ENCODE peak calls at places on chromosomes 1 and 21, in six cellular contexts. One of them, this sample, is unnamed.

GRCh38 chr1:110634455-110635281 is 28.5 kb upstream of the KCNA2 start:
- DNase-seq in ovary: peak
- DNase-seq in A549: no peak
- DNase-seq in right lobe of liver: no peak
- DNase-seq in heart left ventricle: peak
- DNase-seq in tibial nerve: peak
- DNase-seq in this sample: peak

GRCh38 chr1:222912730-222913129 is 97.9 kb downstream of the DISP1 start:
- DNase-seq in ovary: no peak
- DNase-seq in A549: no peak
- DNase-seq in right lobe of liver: no peak
- DNase-seq in heart left ventricle: no peak
- DNase-seq in tibial nerve: no peak
- DNase-seq in this sample: no peak

GRCh38 chr1:222930097-222930496 is 115.3 kb downstream of the DISP1 start:
- DNase-seq in ovary: no peak
- DNase-seq in A549: no peak
- DNase-seq in right lobe of liver: no peak
- DNase-seq in heart left ventricle: no peak
- DNase-seq in tibial nerve: no peak
- DNase-seq in this sample: no peak

GRCh38 chr1:67211589-67212563 is 45.6 kb downstream of the IL23R start:
- DNase-seq in ovary: no peak
- DNase-seq in A549: peak
- DNase-seq in right lobe of liver: no peak
- DNase-seq in heart left ventricle: no peak
- DNase-seq in tibial nerve: no peak
- DNase-seq in this sample: no peak

GRCh38 chr1:87766737-87767136 is 438.1 kb downstream of the LMO4 start:
- DNase-seq in ovary: no peak
- DNase-seq in A549: peak
- DNase-seq in right lobe of liver: no peak
- DNase-seq in heart left ventricle: no peak
- DNase-seq in tibial nerve: no peak
- DNase-seq in this sample: no peak

GRCh38 chr1:60279798-60280197 is 206.2 kb upstream of the C1orf87 start:
- DNase-seq in ovary: no peak
- DNase-seq in A549: no peak
- DNase-seq in right lobe of liver: no peak
- DNase-seq in heart left ventricle: no peak
- DNase-seq in tibial nerve: no peak
- DNase-seq in this sample: no peak

GRCh38 chr1:40630488-40631223 is 34.8 kb downstream of the RIMS3 start:
- DNase-seq in ovary: no peak
- DNase-seq in A549: peak
- DNase-seq in right lobe of liver: no peak
- DNase-seq in heart left ventricle: no peak
- DNase-seq in tibial nerve: no peak
- DNase-seq in this sample: no peak

GRCh38 chr1:235295902-235296350 is 32.1 kb downstream of the ARID4B start:
- DNase-seq in ovary: no peak
- DNase-seq in A549: no peak
- DNase-seq in right lobe of liver: no peak
- DNase-seq in heart left ventricle: no peak
- DNase-seq in tibial nerve: no peak
- DNase-seq in this sample: no peak

GRCh38 chr1:221689138-221689537 is 52.8 kb downstream of the DUSP10 start:
- DNase-seq in ovary: no peak
- DNase-seq in A549: no peak
- DNase-seq in right lobe of liver: no peak
- DNase-seq in heart left ventricle: no peak
- DNase-seq in tibial nerve: no peak
- DNase-seq in this sample: no peak

GRCh38 chr21:32771134-32771523 is 426 bp downstream of the PAXBP1 start:
- DNase-seq in ovary: no peak
- DNase-seq in A549: peak
- DNase-seq in right lobe of liver: peak
- DNase-seq in heart left ventricle: peak
- DNase-seq in tibial nerve: peak
- DNase-seq in this sample: peak

GRCh38 chr1:70685300-70686286 is 274.5 kb downstream of the CTH start:
- DNase-seq in ovary: peak
- DNase-seq in A549: peak
- DNase-seq in right lobe of liver: peak
- DNase-seq in heart left ventricle: peak
- DNase-seq in tibial nerve: peak
- DNase-seq in this sample: peak

GRCh38 chr21:43297989-43298388 is 128.9 kb downstream of the SIK1 start:
- DNase-seq in ovary: peak
- DNase-seq in A549: no peak
- DNase-seq in right lobe of liver: peak
- DNase-seq in heart left ventricle: no peak
- DNase-seq in tibial nerve: no peak
- DNase-seq in this sample: no peak

GRCh38 chr1:228018125-228018398 is 11.3 kb downstream of the WNT3A start:
- DNase-seq in ovary: no peak
- DNase-seq in A549: no peak
- DNase-seq in right lobe of liver: peak
- DNase-seq in heart left ventricle: no peak
- DNase-seq in tibial nerve: no peak
- DNase-seq in this sample: no peak

GRCh38 chr1:10210841-10211804 is 753 bp downstream of the KIF1B start:
- DNase-seq in ovary: peak
- DNase-seq in A549: peak
- DNase-seq in right lobe of liver: peak
- DNase-seq in heart left ventricle: peak
- DNase-seq in tibial nerve: peak
- DNase-seq in this sample: peak

GRCh38 chr1:155091071-155092051 is 12.7 kb downstream of the EFNA3 start:
- DNase-seq in ovary: peak
- DNase-seq in A549: peak
- DNase-seq in right lobe of liver: peak
- DNase-seq in heart left ventricle: peak
- DNase-seq in tibial nerve: peak
- DNase-seq in this sample: peak

GRCh38 chr1:44371206-44371605 is 16.1 kb upstream of the ERI3 start:
- DNase-seq in ovary: no peak
- DNase-seq in A549: no peak
- DNase-seq in right lobe of liver: no peak
- DNase-seq in heart left ventricle: no peak
- DNase-seq in tibial nerve: no peak
- DNase-seq in this sample: no peak

GRCh38 chr21:39142972-39143371 is 40.3 kb downstream of the PSMG1 start:
- DNase-seq in ovary: no peak
- DNase-seq in A549: no peak
- DNase-seq in right lobe of liver: no peak
- DNase-seq in heart left ventricle: no peak
- DNase-seq in tibial nerve: no peak
- DNase-seq in this sample: no peak

GRCh38 chr1:98110674-98111073 is 189.8 kb upstream of the DPYD start:
- DNase-seq in ovary: no peak
- DNase-seq in A549: peak
- DNase-seq in right lobe of liver: no peak
- DNase-seq in heart left ventricle: no peak
- DNase-seq in tibial nerve: no peak
- DNase-seq in this sample: no peak

GRCh38 chr1:96598416-96599168 is 123.0 kb upstream of the PTBP2 start:
- DNase-seq in ovary: no peak
- DNase-seq in A549: no peak
- DNase-seq in right lobe of liver: no peak
- DNase-seq in heart left ventricle: no peak
- DNase-seq in tibial nerve: no peak
- DNase-seq in this sample: no peak

GRCh38 chr1:26723013-26723991 is 27.5 kb downstream of the ARID1A start:
- DNase-seq in ovary: peak
- DNase-seq in A549: peak
- DNase-seq in right lobe of liver: peak
- DNase-seq in heart left ventricle: peak
- DNase-seq in tibial nerve: peak
- DNase-seq in this sample: peak

GRCh38 chr1:34695580-34695979 is 59.3 kb upstream of the GJB5 start:
- DNase-seq in ovary: no peak
- DNase-seq in A549: no peak
- DNase-seq in right lobe of liver: no peak
- DNase-seq in heart left ventricle: no peak
- DNase-seq in tibial nerve: no peak
- DNase-seq in this sample: no peak

GRCh38 chr1:159913451-159914192 is 11.7 kb downstream of the TAGLN2 start:
- DNase-seq in ovary: no peak
- DNase-seq in A549: peak
- DNase-seq in right lobe of liver: no peak
- DNase-seq in heart left ventricle: no peak
- DNase-seq in tibial nerve: no peak
- DNase-seq in this sample: peak

GRCh38 chr1:75797273-75797588 is 549 bp downstream of the MSH4 start:
- DNase-seq in ovary: no peak
- DNase-seq in A549: no peak
- DNase-seq in right lobe of liver: no peak
- DNase-seq in heart left ventricle: no peak
- DNase-seq in tibial nerve: no peak
- DNase-seq in this sample: no peak

GRCh38 chr1:151995774-151996173 is 2.1 kb upstream of the S100A10 start:
- DNase-seq in ovary: no peak
- DNase-seq in A549: peak
- DNase-seq in right lobe of liver: no peak
- DNase-seq in heart left ventricle: no peak
- DNase-seq in tibial nerve: no peak
- DNase-seq in this sample: no peak

GRCh38 chr1:151993084-151993733 is 450 bp downstream of the S100A10 start:
- DNase-seq in ovary: peak
- DNase-seq in A549: peak
- DNase-seq in right lobe of liver: peak
- DNase-seq in heart left ventricle: peak
- DNase-seq in tibial nerve: no peak
- DNase-seq in this sample: peak

GRCh38 chr1:151994956-151995355 is 1.3 kb upstream of the S100A10 start:
- DNase-seq in ovary: no peak
- DNase-seq in A549: peak
- DNase-seq in right lobe of liver: no peak
- DNase-seq in heart left ventricle: no peak
- DNase-seq in tibial nerve: no peak
- DNase-seq in this sample: no peak

GRCh38 chr1:151992345-151993083 is 1.1 kb downstream of the S100A10 start:
- DNase-seq in ovary: peak
- DNase-seq in A549: peak
- DNase-seq in right lobe of liver: peak
- DNase-seq in heart left ventricle: peak
- DNase-seq in tibial nerve: peak
- DNase-seq in this sample: peak

DNA sequence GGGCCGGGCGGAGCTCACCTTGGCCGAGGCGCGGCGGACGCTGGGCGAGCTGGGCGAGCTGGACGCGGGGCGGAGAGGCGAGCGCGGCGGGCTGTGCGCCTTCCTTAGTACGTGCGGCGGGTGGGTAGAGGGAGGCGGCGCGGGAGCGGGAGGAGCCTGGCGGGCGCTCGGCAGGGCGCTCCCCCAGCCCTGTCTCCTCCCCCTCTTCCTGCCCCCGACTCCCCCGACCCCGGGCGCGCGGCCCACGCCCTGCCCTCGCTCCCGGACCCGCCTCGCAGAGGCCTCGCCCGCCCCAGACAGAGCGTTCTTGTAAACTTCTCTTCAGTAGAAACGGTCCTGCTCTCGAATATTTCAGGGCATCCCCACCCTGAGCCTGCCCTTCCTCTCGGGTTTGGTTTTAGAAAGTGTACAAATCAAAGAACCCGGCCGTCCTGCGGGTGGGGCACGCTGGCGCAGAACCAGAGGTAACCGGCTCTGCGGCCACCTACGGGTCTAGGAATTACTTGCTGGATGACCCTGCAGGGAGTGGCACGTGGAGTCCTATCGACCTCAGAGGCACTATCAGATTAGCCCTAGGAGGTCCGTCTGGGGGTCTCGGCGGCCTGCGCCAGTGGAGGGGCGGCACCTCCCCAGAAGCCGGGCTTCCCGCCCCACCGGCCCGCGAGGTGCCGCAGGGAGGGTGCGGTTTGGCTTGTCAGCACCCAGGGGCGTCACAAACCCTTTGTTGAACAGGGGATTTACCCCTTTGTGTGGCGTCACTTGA is at the start of gene S100A10:
- DNase-seq in ovary: peak
- DNase-seq in A549: peak
- DNase-seq in right lobe of liver: peak
- DNase-seq in heart left ventricle: peak
- DNase-seq in tibial nerve: peak
- DNase-seq in this sample: peak
- TF ChIP-seq POLR2A in ovary: peak
- TF ChIP-seq POLR2A in A549: peak
- TF ChIP-seq POLR2A in right lobe of liver: peak
- TF ChIP-seq POLR2A in heart left ventricle: no peak
- TF ChIP-seq POLR2A in tibial nerve: peak
- TF ChIP-seq POLR2A in this sample: no peak

GRCh38 chr1:244647819-244648218 is 5.1 kb upstream of the DESI2 start:
- DNase-seq in ovary: no peak
- DNase-seq in A549: no peak
- DNase-seq in right lobe of liver: no peak
- DNase-seq in heart left ventricle: no peak
- DNase-seq in tibial nerve: no peak
- DNase-seq in this sample: no peak
- H3K27ac ChIP-seq in ovary: no peak
- H3K27ac ChIP-seq in A549: no peak
- H3K27ac ChIP-seq in right lobe of liver: no peak
- H3K27ac ChIP-seq in heart left ventricle: no peak
- H3K27ac ChIP-seq in tibial nerve: no peak
- H3K27ac ChIP-seq in this sample: no peak

DNA sequence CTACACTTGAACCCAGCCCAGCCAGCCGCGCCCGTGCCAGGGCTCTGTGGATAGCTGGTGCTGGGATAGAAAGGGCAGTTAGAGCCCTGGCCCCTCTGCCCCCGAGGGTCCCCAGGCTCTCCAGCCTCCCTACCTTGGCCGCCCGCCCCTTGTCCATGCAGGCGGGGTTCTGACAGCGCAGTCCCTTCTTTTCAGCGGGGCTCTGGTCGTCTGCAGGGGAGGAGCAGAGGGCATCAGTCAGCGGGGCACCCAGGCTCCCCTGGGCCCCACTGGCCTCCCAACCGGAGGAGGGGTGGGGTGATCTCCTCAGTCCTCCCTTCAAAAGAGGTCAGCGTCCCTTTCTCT is 4.9 kb upstream of the PLEKHG5 start:
- DNase-seq in ovary: no peak
- DNase-seq in A549: no peak
- DNase-seq in right lobe of liver: no peak
- DNase-seq in heart left ventricle: no peak
- DNase-seq in tibial nerve: no peak
- DNase-seq in this sample: no peak
- H3K4me3 ChIP-seq in ovary: no peak
- H3K4me3 ChIP-seq in A549: peak
- H3K4me3 ChIP-seq in right lobe of liver: no peak
- H3K4me3 ChIP-seq in heart left ventricle: peak
- H3K4me3 ChIP-seq in tibial nerve: peak
- H3K4me3 ChIP-seq in this sample: peak

GRCh38 chr1:212667223-212668139 is 32.2 kb downstream of the BATF3 start:
- DNase-seq in ovary: no peak
- DNase-seq in A549: peak
- DNase-seq in right lobe of liver: no peak
- DNase-seq in heart left ventricle: peak
- DNase-seq in tibial nerve: no peak
- DNase-seq in this sample: no peak
- TF ChIP-seq POLR2A in ovary: no peak
- TF ChIP-seq POLR2A in A549: no peak
- TF ChIP-seq POLR2A in right lobe of liver: no peak
- TF ChIP-seq POLR2A in heart left ventricle: no peak
- TF ChIP-seq POLR2A in tibial nerve: no peak
- TF ChIP-seq POLR2A in this sample: no peak